ENCODE peak calls at places on chromosomes 7 and 10, in four cellular contexts. V, S, U and Q are unnamed samples.

GRCh38 chr7:1466524-1467271 is 7.4 kb upstream of the MICALL2 start:
- DNase-seq in V (peak), S (no peak), U (no peak), Q (peak)

GRCh38 chr7:40156988-40157387 is 22.2 kb downstream of the SUGCT start:
- DNase-seq in V (no peak), S (no peak), U (no peak), Q (no peak)

GRCh38 chr7:99623091-99623693 is 6.4 kb downstream of the ZSCAN25 start:
- DNase-seq in V (peak), S (no peak), U (no peak), Q (no peak)

GRCh38 chr10:81865581-81865980 is 9.4 kb upstream of the NRG3 start:
- DNase-seq in V (no peak), S (no peak), U (no peak), Q (no peak)

GRCh38 chr7:39969431-39969830 is 19.4 kb downstream of the CDK13 start:
- DNase-seq in V (no peak), S (no peak), U (no peak), Q (no peak)

GRCh38 chr10:123556736-123557135 is 109.4 kb upstream of the GPR26 start:
- DNase-seq in V (no peak), S (no peak), U (no peak), Q (no peak)

GRCh38 chr7:33040803-33041516 is 21.6 kb downstream of the NT5C3A start:
- DNase-seq in V (no peak), S (peak), U (no peak), Q (no peak)

GRCh38 chr7:49773939-49774458 is 561 bp downstream of the VWC2 start:
- DNase-seq in V (no peak), S (no peak), U (no peak), Q (no peak)

GRCh38 chr7:35463176-35463575 is 209.3 kb upstream of the TBX20 start:
- DNase-seq in V (no peak), S (peak), U (no peak), Q (no peak)

GRCh38 chr7:101236292-101236691 is 1.3 kb downstream of the CLDN15 start:
- DNase-seq in V (no peak), S (no peak), U (no peak), Q (no peak)

GRCh38 chr10:16360425-16360824 is 76.4 kb upstream of the PTER start:
- DNase-seq in V (no peak), S (no peak), U (no peak), Q (no peak)

GRCh38 chr10:109895095-109895818 is 28.1 kb downstream of the XPNPEP1 start:
- DNase-seq in V (peak), S (no peak), U (no peak), Q (peak)

GRCh38 chr10:12181065-12181775 is 14.5 kb downstream of the NUDT5 start:
- DNase-seq in V (peak), S (peak), U (peak), Q (peak)

GRCh38 chr7:98163704-98164478 is 47.3 kb upstream of the BHLHA15 start:
- DNase-seq in V (peak), S (no peak), U (no peak), Q (peak)
- H3K4me3 ChIP-seq in V (peak), S (no peak), U (no peak), Q (peak)

GRCh38 chr10:79438021-79438698 is 7.3 kb downstream of the ZCCHC24 start:
- DNase-seq in V (no peak), S (no peak), U (no peak), Q (no peak)

GRCh38 chr10:79437111-79437814 is 8.2 kb downstream of the ZCCHC24 start:
- DNase-seq in V (no peak), S (no peak), U (no peak), Q (no peak)

GRCh38 chr10:79440281-79440680 is 5.1 kb downstream of the ZCCHC24 start:
- DNase-seq in V (no peak), S (no peak), U (no peak), Q (no peak)

GRCh38 chr10:79436850-79437103 is 8.6 kb downstream of the ZCCHC24 start:
- DNase-seq in V (no peak), S (no peak), U (no peak), Q (no peak)

DNA sequence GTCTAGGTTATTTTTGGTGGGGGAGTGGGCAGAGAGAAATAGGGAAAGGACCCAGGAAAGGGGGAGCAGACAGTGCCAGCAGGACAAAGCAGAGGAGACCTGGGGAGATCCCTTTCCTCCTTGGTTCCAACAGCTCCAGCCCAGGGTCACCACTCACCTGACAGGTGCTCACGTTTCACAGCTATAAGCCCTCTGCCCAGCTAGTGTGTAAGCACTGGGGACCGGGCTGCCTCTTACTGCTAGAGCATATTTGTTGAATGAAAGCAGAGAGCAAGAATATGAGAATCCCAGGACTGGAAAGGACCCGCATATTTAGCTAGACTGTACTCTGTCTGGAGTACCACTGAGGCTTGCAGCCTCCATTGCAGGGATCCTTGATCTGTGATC is 6.7 kb downstream of the ZCCHC24 start:
- DNase-seq in V (no peak), S (no peak), U (no peak), Q (no peak)
- H3K4me3 ChIP-seq in V (no peak), S (no peak), U (no peak), Q (no peak)

GRCh38 chr7:130734525-130735272 is 692 bp upstream of the KLF14 start:
- DNase-seq in V (no peak), S (no peak), U (no peak), Q (no peak)

GRCh38 chr7:130735273-130735716 is 1.3 kb upstream of the KLF14 start:
- DNase-seq in V (no peak), S (no peak), U (no peak), Q (no peak)

GRCh38 chr7:130733866-130734524 is at the start of gene KLF14:
- DNase-seq in V (no peak), S (peak), U (no peak), Q (no peak)

GRCh38 chr7:130736298-130736900 is 2.4 kb upstream of the KLF14 start:
- DNase-seq in V (no peak), S (no peak), U (no peak), Q (no peak)

GRCh38 chr7:130732980-130733865 is 784 bp downstream of the KLF14 start:
- DNase-seq in V (no peak), S (peak), U (peak), Q (no peak)
- H3K4me3 ChIP-seq in V (peak), S (no peak), U (peak), Q (peak)

GRCh38 chr10:91925022-91925320 is 1.4 kb downstream of the BTAF1 start:
- DNase-seq in V (no peak), S (no peak), U (no peak), Q (no peak)
- H3K4me3 ChIP-seq in V (peak), S (peak), U (peak), Q (peak)